ENCODE peak calls at places on chromosomes 1 and 21, in four cellular contexts. One of them, this sample, is unnamed.

GRCh38 chr21:42560517-42561179 is 47.0 kb downstream of the SLC37A1 start:
- DNase-seq in CD8-positive, alpha-beta memory T cell: no peak
- DNase-seq in fibroblast of lung: no peak
- DNase-seq in endodermal cell: no peak
- DNase-seq in this sample: no peak

GRCh38 chr21:29499734-29500343 is 201.1 kb downstream of the BACH1 start:
- DNase-seq in CD8-positive, alpha-beta memory T cell: no peak
- DNase-seq in fibroblast of lung: peak; percentile 43
- DNase-seq in endodermal cell: peak; percentile 88
- DNase-seq in this sample: peak; percentile 73

GRCh38 chr1:33326690-33327300 is 5.9 kb upstream of the A3GALT2 start:
- DNase-seq in CD8-positive, alpha-beta memory T cell: no peak
- DNase-seq in fibroblast of lung: no peak
- DNase-seq in endodermal cell: no peak
- DNase-seq in this sample: no peak

GRCh38 chr1:225885336-225885735 is 3.2 kb upstream of the TMEM63A start:
- DNase-seq in CD8-positive, alpha-beta memory T cell: no peak
- DNase-seq in fibroblast of lung: no peak
- DNase-seq in endodermal cell: no peak
- DNase-seq in this sample: no peak

GRCh38 chr21:42543106-42543847 is 29.6 kb downstream of the SLC37A1 start:
- DNase-seq in CD8-positive, alpha-beta memory T cell: no peak
- DNase-seq in fibroblast of lung: no peak
- DNase-seq in endodermal cell: no peak
- DNase-seq in this sample: no peak

GRCh38 chr1:198649598-198650338 is 10.9 kb downstream of the PTPRC start:
- DNase-seq in CD8-positive, alpha-beta memory T cell: no peak
- DNase-seq in fibroblast of lung: no peak
- DNase-seq in endodermal cell: no peak
- DNase-seq in this sample: no peak

GRCh38 chr1:200302192-200302892 is 107.5 kb downstream of the ZNF281 start:
- DNase-seq in CD8-positive, alpha-beta memory T cell: peak; percentile 35
- DNase-seq in fibroblast of lung: peak; percentile 58
- DNase-seq in endodermal cell: peak; percentile 73
- DNase-seq in this sample: peak; percentile 58

GRCh38 chr1:192809286-192810252 is 730 bp downstream of the RGS2 start:
- DNase-seq in CD8-positive, alpha-beta memory T cell: peak; percentile 24
- DNase-seq in fibroblast of lung: peak; percentile 70
- DNase-seq in endodermal cell: no peak
- DNase-seq in this sample: peak; percentile 6

GRCh38 chr21:45916011-45916840 is 65.3 kb upstream of the COL6A1 start:
- DNase-seq in CD8-positive, alpha-beta memory T cell: no peak
- DNase-seq in fibroblast of lung: no peak
- DNase-seq in endodermal cell: no peak
- DNase-seq in this sample: no peak

GRCh38 chr1:24927886-24928630 is 2.0 kb downstream of the RUNX3 start:
- DNase-seq in CD8-positive, alpha-beta memory T cell: no peak
- DNase-seq in fibroblast of lung: peak; percentile 35
- DNase-seq in endodermal cell: no peak
- DNase-seq in this sample: no peak

GRCh38 chr1:6465461-6466005 is 440 bp downstream of the TNFRSF25 start:
- DNase-seq in CD8-positive, alpha-beta memory T cell: peak; percentile 26
- DNase-seq in fibroblast of lung: no peak
- DNase-seq in endodermal cell: no peak
- DNase-seq in this sample: peak; percentile 81

DNA sequence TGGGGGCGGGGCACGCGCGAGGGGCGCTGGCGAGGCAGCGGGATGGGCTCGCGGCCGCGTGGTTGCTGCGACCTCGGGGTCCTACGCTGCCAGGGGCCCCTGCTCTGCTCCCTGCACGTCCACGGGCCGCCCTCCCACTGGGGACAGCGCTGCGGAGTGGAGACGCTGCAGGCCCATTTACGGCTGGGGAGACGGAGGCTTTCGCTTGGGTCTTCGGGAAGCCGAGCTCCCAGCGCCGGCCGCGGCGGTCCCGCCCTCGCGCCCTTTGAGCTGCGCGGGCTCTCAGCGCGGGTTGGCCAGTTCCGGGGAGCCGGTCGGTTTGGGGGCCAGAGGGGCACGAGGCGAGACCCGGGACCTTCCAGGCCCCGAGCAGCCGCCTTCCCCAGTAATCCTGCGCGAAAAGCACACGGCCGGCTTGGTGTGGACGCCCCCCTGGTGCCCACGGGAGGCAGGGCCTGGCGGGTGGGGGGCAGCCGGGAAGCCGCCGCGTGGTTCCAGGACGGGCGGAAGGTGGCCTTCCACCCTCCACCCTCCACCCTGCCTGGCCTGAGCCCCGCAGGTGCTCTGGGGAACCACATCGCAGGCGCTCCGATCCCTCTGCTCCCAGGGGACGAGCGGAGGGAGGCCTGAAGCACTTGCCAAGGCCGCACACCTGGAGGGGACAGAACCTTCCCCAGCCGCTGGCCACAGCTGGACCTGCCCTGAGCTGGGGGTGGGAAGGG is 570 bp upstream of the PEX10 start:
- DNase-seq in CD8-positive, alpha-beta memory T cell: no peak
- DNase-seq in fibroblast of lung: no peak
- DNase-seq in endodermal cell: no peak
- DNase-seq in this sample: peak; percentile 93
- H3K4me3 ChIP-seq in CD8-positive, alpha-beta memory T cell: peak overlapping the region; percentile 78
- H3K4me3 ChIP-seq in fibroblast of lung: peak overlapping the region; percentile 83
- H3K4me3 ChIP-seq in endodermal cell: peak overlapping the region; percentile 78
- H3K4me3 ChIP-seq in this sample: peak overlapping the region; percentile 96

DNA sequence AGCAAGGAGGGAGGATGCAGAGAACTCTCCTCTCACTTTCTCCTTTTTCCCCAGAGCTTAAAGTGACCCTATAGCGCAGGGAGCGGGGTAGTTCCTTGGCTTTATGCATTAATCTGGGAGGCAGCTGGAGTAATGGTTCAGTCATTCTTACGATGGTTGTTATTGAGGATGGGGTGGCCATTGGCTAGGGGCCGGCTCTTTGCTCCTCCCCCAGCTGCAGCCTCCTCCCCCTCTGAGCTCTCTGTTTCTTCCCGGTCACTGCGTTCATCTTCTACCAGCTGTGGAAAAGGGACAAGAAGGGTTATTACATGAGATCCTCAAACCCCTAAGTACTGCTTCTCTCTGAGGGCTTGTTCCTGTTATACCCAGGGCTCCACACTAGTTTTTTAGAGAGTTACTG is 8.6 kb downstream of the CERS2 start:
- DNase-seq in CD8-positive, alpha-beta memory T cell: no peak
- DNase-seq in fibroblast of lung: no peak
- DNase-seq in endodermal cell: no peak
- DNase-seq in this sample: peak; percentile 26
- H3K36me3 ChIP-seq in CD8-positive, alpha-beta memory T cell: peaks cover 56% of the 10 kb centered on the region
- H3K36me3 ChIP-seq in fibroblast of lung: peaks cover 37% of the 10 kb centered on the region
- H3K36me3 ChIP-seq in endodermal cell: peaks cover 78% of the 10 kb centered on the region
- H3K36me3 ChIP-seq in this sample: peaks cover 56% of the 10 kb centered on the region

GRCh38 chr1:230273141-230273710 is 152.9 kb downstream of the PGBD5 start:
- DNase-seq in CD8-positive, alpha-beta memory T cell: no peak
- DNase-seq in fibroblast of lung: no peak
- DNase-seq in endodermal cell: no peak
- DNase-seq in this sample: no peak

GRCh38 chr1:230276401-230276800 is 149.7 kb downstream of the PGBD5 start:
- DNase-seq in CD8-positive, alpha-beta memory T cell: no peak
- DNase-seq in fibroblast of lung: no peak
- DNase-seq in endodermal cell: no peak
- DNase-seq in this sample: no peak

GRCh38 chr1:230272557-230272956 is 153.6 kb downstream of the PGBD5 start:
- DNase-seq in CD8-positive, alpha-beta memory T cell: no peak
- DNase-seq in fibroblast of lung: no peak
- DNase-seq in endodermal cell: no peak
- DNase-seq in this sample: no peak

GRCh38 chr1:230271396-230272035 is 154.6 kb downstream of the PGBD5 start:
- DNase-seq in CD8-positive, alpha-beta memory T cell: no peak
- DNase-seq in fibroblast of lung: no peak
- DNase-seq in endodermal cell: no peak
- DNase-seq in this sample: no peak

DNA sequence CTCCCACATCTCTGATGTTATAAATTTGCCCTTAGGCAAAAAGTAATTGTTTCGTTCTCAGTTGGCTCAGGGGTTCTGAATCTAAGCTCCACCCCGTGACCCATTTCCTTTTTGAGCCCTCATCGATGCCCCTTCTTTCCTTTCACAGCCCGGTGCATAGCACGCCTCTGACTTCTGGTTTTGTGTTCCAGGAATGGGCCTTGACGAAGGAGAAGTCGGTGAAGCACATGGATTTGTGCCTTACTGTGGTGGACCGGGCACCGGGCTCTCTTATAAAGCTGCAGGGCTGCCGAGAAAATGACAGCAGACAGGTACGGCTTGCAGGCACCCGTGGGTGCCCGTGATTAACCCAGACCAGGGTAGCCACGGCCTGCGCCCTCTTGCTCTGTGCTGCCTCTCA is 151.9 kb downstream of the PGBD5 start:
- DNase-seq in CD8-positive, alpha-beta memory T cell: no peak
- DNase-seq in fibroblast of lung: no peak
- DNase-seq in endodermal cell: no peak
- DNase-seq in this sample: no peak
- H3K27me3 ChIP-seq in CD8-positive, alpha-beta memory T cell: no peaks in the 10 kb centered on the region
- H3K27me3 ChIP-seq in fibroblast of lung: no peaks in the 10 kb centered on the region
- H3K27me3 ChIP-seq in endodermal cell: no peaks in the 10 kb centered on the region
- H3K27me3 ChIP-seq in this sample: no peaks in the 10 kb centered on the region

DNA sequence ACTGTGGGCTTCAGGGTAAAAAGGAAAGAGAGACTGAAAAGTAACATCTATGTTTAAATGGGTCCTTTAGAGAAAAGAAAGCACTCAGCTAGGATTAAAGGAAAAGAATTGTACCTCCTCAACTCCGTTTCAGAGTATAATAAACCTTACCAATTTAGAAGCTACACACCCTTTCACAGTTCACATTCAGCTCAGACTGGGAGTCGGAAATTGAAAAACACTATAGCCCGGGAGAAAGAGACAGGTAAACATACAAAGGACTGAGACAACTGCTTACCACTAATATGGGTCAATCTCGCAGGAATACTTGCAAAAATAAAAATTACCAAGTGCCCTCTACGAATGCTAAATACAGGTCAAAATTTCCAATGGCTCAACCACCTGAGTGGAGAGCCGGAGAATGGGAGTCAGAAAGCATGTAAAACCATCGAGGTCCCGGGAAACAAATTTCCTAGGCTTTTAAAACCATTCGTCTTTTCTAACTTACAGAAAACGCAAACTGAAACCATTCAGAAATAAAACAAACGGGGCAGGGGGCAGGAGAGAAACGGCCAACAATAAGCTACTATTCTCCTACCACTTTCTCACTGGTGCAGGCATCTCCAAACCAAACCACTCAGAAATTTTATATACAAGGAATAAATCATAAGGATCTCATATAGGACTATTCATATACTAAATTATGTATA is 136.7 kb downstream of the RERE start:
- DNase-seq in CD8-positive, alpha-beta memory T cell: no peak
- DNase-seq in fibroblast of lung: no peak
- DNase-seq in endodermal cell: no peak
- DNase-seq in this sample: no peak
- H3K4me3 ChIP-seq in CD8-positive, alpha-beta memory T cell: no peak overlapping the region
- H3K4me3 ChIP-seq in fibroblast of lung: peak overlapping the region; percentile 44
- H3K4me3 ChIP-seq in endodermal cell: no peak overlapping the region
- H3K4me3 ChIP-seq in this sample: no peak overlapping the region

GRCh38 chr1:39337067-39337466 is 132.6 kb downstream of the MACF1 start:
- DNase-seq in CD8-positive, alpha-beta memory T cell: no peak
- DNase-seq in fibroblast of lung: no peak
- DNase-seq in endodermal cell: no peak
- DNase-seq in this sample: no peak
- H3K36me3 ChIP-seq in CD8-positive, alpha-beta memory T cell: peaks cover 69% of the 10 kb centered on the region
- H3K36me3 ChIP-seq in fibroblast of lung: peaks cover 11% of the 10 kb centered on the region
- H3K36me3 ChIP-seq in endodermal cell: peaks cover 55% of the 10 kb centered on the region
- H3K36me3 ChIP-seq in this sample: peaks cover 26% of the 10 kb centered on the region

GRCh38 chr1:66711420-66711819 is 40.8 kb upstream of the DYNLT5 start:
- DNase-seq in CD8-positive, alpha-beta memory T cell: no peak
- DNase-seq in fibroblast of lung: no peak
- DNase-seq in endodermal cell: peak; percentile 47
- DNase-seq in this sample: no peak

GRCh38 chr1:66712819-66713218 is 39.4 kb upstream of the DYNLT5 start:
- DNase-seq in CD8-positive, alpha-beta memory T cell: no peak
- DNase-seq in fibroblast of lung: no peak
- DNase-seq in endodermal cell: peak; percentile 58
- DNase-seq in this sample: no peak
- H3K27me3 ChIP-seq in CD8-positive, alpha-beta memory T cell: no peaks in the 10 kb centered on the region
- H3K27me3 ChIP-seq in fibroblast of lung: no peaks in the 10 kb centered on the region
- H3K27me3 ChIP-seq in endodermal cell: no peaks in the 10 kb centered on the region
- H3K27me3 ChIP-seq in this sample: no peaks in the 10 kb centered on the region

GRCh38 chr1:213385201-213385600 is 334.2 kb downstream of the RPS6KC1 start:
- DNase-seq in CD8-positive, alpha-beta memory T cell: no peak
- DNase-seq in fibroblast of lung: no peak
- DNase-seq in endodermal cell: no peak
- DNase-seq in this sample: no peak
- H3K4me3 ChIP-seq in CD8-positive, alpha-beta memory T cell: no peak overlapping the region
- H3K4me3 ChIP-seq in fibroblast of lung: no peak overlapping the region
- H3K4me3 ChIP-seq in endodermal cell: no peak overlapping the region
- H3K4me3 ChIP-seq in this sample: no peak overlapping the region

GRCh38 chr1:20849100-20849499 is 62.0 kb upstream of the HP1BP3 start:
- DNase-seq in CD8-positive, alpha-beta memory T cell: no peak
- DNase-seq in fibroblast of lung: no peak
- DNase-seq in endodermal cell: no peak
- DNase-seq in this sample: no peak

GRCh38 chr1:20850021-20850420 is 62.9 kb upstream of the HP1BP3 start:
- DNase-seq in CD8-positive, alpha-beta memory T cell: no peak
- DNase-seq in fibroblast of lung: no peak
- DNase-seq in endodermal cell: no peak
- DNase-seq in this sample: no peak

GRCh38 chr1:20847619-20848080 is 60.5 kb upstream of the HP1BP3 start:
- DNase-seq in CD8-positive, alpha-beta memory T cell: no peak
- DNase-seq in fibroblast of lung: peak; percentile 11
- DNase-seq in endodermal cell: no peak
- DNase-seq in this sample: no peak

GRCh38 chr1:20848162-20848561 is 61.1 kb upstream of the HP1BP3 start:
- DNase-seq in CD8-positive, alpha-beta memory T cell: no peak
- DNase-seq in fibroblast of lung: peak; percentile 14
- DNase-seq in endodermal cell: no peak
- DNase-seq in this sample: no peak

GRCh38 chr1:20846461-20847374 is 59.6 kb upstream of the HP1BP3 start:
- DNase-seq in CD8-positive, alpha-beta memory T cell: no peak
- DNase-seq in fibroblast of lung: no peak
- DNase-seq in endodermal cell: no peak
- DNase-seq in this sample: no peak
- H3K36me3 ChIP-seq in CD8-positive, alpha-beta memory T cell: no peaks in the 10 kb centered on the region
- H3K36me3 ChIP-seq in fibroblast of lung: peaks cover 2% of the 10 kb centered on the region
- H3K36me3 ChIP-seq in endodermal cell: peaks cover 62% of the 10 kb centered on the region
- H3K36me3 ChIP-seq in this sample: peaks cover 9% of the 10 kb centered on the region

DNA sequence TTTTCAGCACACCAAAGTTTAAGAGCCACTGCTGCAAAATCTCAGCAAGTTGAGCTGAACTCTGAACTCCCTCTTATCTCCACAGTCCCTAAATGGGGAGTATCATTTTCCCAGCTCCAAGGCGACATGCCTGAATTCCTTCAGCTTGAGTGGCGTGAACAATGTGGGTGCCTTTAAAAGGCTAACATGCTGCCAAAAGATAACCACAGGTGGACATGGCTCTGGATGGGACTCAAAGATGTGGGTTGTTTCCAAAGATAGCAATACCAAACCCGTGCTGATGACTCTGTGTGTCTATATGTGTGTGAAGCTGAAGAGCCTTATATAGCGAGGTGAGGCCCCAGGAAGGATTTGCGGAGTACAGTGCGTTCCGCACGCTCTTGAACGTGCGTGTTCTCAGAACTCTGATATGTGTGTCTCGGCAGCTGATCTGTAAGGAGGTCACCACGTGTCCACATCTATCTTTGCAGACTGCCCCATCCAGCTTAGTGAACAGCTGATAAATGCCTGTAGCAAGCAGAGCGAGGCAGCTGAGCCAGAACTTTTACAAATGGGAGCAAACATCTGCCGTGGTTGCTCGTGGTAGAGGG is 189.2 kb downstream of the DYRK1A start:
- DNase-seq in CD8-positive, alpha-beta memory T cell: no peak
- DNase-seq in fibroblast of lung: no peak
- DNase-seq in endodermal cell: no peak
- DNase-seq in this sample: no peak
- H3K27me3 ChIP-seq in CD8-positive, alpha-beta memory T cell: no peaks in the 10 kb centered on the region
- H3K27me3 ChIP-seq in fibroblast of lung: peaks cover 2% of the 10 kb centered on the region
- H3K27me3 ChIP-seq in endodermal cell: no peaks in the 10 kb centered on the region
- H3K27me3 ChIP-seq in this sample: no peaks in the 10 kb centered on the region